ENCODE peak calls at places on chromosomes 13 and 19, in four cellular contexts. X, F, I and T are unnamed samples.

GRCh38 chr19:1084024-1084868 is 10.9 kb downstream of the POLR2E start:
- DNase-seq in X (peak), F (no peak), I (no peak), T (no peak)

GRCh38 chr13:107200491-107200890 is 632.6 kb upstream of the ARGLU1 start:
- DNase-seq in X (no peak), F (no peak), I (no peak), T (no peak)

GRCh38 chr13:30932481-30933333 is at the start of gene TEX26:
- DNase-seq in X (no peak), F (no peak), I (no peak), T (no peak)

GRCh38 chr13:76879211-76879875 is 6.9 kb downstream of the KCTD12 start:
- DNase-seq in X (peak), F (no peak), I (no peak), T (peak)

GRCh38 chr13:43787998-43788397 is 1.2 kb upstream of the ENOX1 start:
- DNase-seq in X (no peak), F (no peak), I (no peak), T (no peak)

GRCh38 chr13:32883501-32883900 is 132.7 kb upstream of the KL start:
- DNase-seq in X (no peak), F (peak), I (no peak), T (no peak)

GRCh38 chr13:43301341-43301969 is 278.1 kb downstream of the DNAJC15 start:
- DNase-seq in X (no peak), F (no peak), I (no peak), T (no peak)

GRCh38 chr13:102191951-102192461 is 209.8 kb downstream of the FGF14 start:
- DNase-seq in X (no peak), F (no peak), I (no peak), T (no peak)

GRCh38 chr13:25783480-25784081 is 268.2 kb downstream of the SHISA2 start:
- DNase-seq in X (no peak), F (peak), I (no peak), T (no peak)

GRCh38 chr19:10403137-10404021 is at the start of gene CDC37:
- DNase-seq in X (peak), F (peak), I (peak), T (peak)

GRCh38 chr19:55720214-55720746 is 17.9 kb downstream of the NLRP9 start:
- DNase-seq in X (no peak), F (no peak), I (no peak), T (no peak)